ENCODE peak calls at places on chromosomes 4 and X, in six cellular contexts. One of them, this sample, is unnamed.

GRCh38 chrX:3451566-3451965 is 105.1 kb upstream of the MXRA5 start:
- DNase-seq in K562: no peak
- DNase-seq in Peyer's patch: no peak
- DNase-seq in spleen: no peak
- DNase-seq in right lobe of liver: no peak
- DNase-seq in A549: no peak
- DNase-seq in this sample: no peak

GRCh38 chr4:47075241-47075640 is 43.9 kb downstream of the GABRB1 start:
- DNase-seq in Peyer's patch: no peak
- DNase-seq in K562: no peak
- DNase-seq in spleen: no peak
- DNase-seq in A549: no peak
- DNase-seq in right lobe of liver: no peak
- DNase-seq in this sample: no peak

GRCh38 chr4:106569151-106570029 is 200.8 kb upstream of the GIMD1 start:
- DNase-seq in A549: no peak
- DNase-seq in Peyer's patch: no peak
- DNase-seq in spleen: no peak
- DNase-seq in K562: no peak
- DNase-seq in right lobe of liver: no peak
- DNase-seq in this sample: peak

GRCh38 chr4:89379541-89380035 is 72.0 kb upstream of the GPRIN3 start:
- DNase-seq in spleen: no peak
- DNase-seq in right lobe of liver: no peak
- DNase-seq in A549: no peak
- DNase-seq in K562: no peak
- DNase-seq in Peyer's patch: no peak
- DNase-seq in this sample: no peak

GRCh38 chr4:98506462-98507132 is 151.8 kb downstream of the TSPAN5 start:
- DNase-seq in K562: peak
- DNase-seq in spleen: no peak
- DNase-seq in A549: peak
- DNase-seq in Peyer's patch: no peak
- DNase-seq in right lobe of liver: no peak
- DNase-seq in this sample: peak

GRCh38 chr4:10808591-10808990 is 124.0 kb upstream of the CLNK start:
- DNase-seq in spleen: no peak
- DNase-seq in Peyer's patch: no peak
- DNase-seq in K562: no peak
- DNase-seq in right lobe of liver: no peak
- DNase-seq in A549: no peak
- DNase-seq in this sample: no peak

GRCh38 chr4:176841730-176842129 is 49.0 kb upstream of the VEGFC start:
- DNase-seq in Peyer's patch: no peak
- DNase-seq in K562: no peak
- DNase-seq in right lobe of liver: no peak
- DNase-seq in spleen: no peak
- DNase-seq in A549: no peak
- DNase-seq in this sample: no peak

GRCh38 chr4:164959896-164960295 is 17.6 kb downstream of the TRIM61 start:
- DNase-seq in spleen: no peak
- DNase-seq in A549: no peak
- DNase-seq in K562: no peak
- DNase-seq in right lobe of liver: no peak
- DNase-seq in Peyer's patch: no peak
- DNase-seq in this sample: no peak

GRCh38 chrX:114162068-114162735 is 421.7 kb upstream of the HTR2C start:
- DNase-seq in right lobe of liver: no peak
- DNase-seq in A549: no peak
- DNase-seq in spleen: no peak
- DNase-seq in K562: peak
- DNase-seq in Peyer's patch: no peak
- DNase-seq in this sample: no peak

GRCh38 chr4:113823291-113823659 is 61.7 kb upstream of the CAMK2D start:
- DNase-seq in A549: no peak
- DNase-seq in K562: no peak
- DNase-seq in Peyer's patch: no peak
- DNase-seq in spleen: no peak
- DNase-seq in right lobe of liver: no peak
- DNase-seq in this sample: no peak

GRCh38 chr4:99574530-99575314 is at the start of gene MTTP:
- DNase-seq in spleen: no peak
- DNase-seq in Peyer's patch: peak
- DNase-seq in A549: no peak
- DNase-seq in right lobe of liver: peak
- DNase-seq in K562: no peak
- DNase-seq in this sample: no peak

DNA sequence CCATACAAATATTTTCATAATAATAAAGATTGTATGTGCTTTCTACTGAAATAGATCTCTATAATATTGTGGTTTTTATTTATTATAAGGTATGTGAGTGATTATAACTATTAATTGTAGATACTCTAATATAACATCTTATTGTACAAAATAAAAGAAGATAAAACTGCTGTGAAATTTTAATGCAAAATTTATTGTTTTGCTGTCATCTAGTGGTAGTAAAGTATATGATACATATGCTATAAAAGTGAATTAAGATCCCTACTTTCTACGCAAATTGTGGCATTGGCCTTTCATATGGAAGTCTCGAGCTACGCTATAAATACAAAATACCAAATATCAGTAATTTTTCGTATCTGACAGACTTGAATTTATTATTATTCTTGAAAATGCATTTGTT is 19.3 kb downstream of the YIPF7 start:
- DNase-seq in K562: no peak
- DNase-seq in spleen: no peak
- DNase-seq in Peyer's patch: no peak
- DNase-seq in right lobe of liver: no peak
- DNase-seq in A549: no peak
- DNase-seq in this sample: no peak
- TF ChIP-seq CTCF in K562: no peak
- TF ChIP-seq CTCF in spleen: no peak
- TF ChIP-seq CTCF in Peyer's patch: no peak
- TF ChIP-seq CTCF in right lobe of liver: no peak
- TF ChIP-seq CTCF in A549: peak
- TF ChIP-seq CTCF in this sample: no peak

DNA sequence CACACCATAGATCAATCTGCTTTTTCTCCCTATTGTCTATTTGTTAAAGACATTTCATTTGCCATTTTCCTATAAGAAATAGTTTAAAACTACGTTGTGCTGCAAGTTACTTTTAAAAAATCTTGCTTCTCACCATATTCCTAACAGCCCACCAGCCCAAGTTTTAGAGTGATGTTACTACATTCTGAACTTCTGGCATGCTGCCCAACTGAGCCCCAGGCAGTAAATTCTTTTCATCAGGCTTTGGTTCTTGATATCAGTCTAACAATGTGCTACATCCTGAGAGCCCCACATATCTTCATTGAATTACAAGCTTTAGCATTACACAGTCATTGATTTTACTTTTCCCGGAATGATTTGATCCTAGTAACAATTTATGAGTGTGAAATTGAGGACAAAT is 283.8 kb upstream of the IL1RAPL1 start:
- DNase-seq in A549: no peak
- DNase-seq in Peyer's patch: no peak
- DNase-seq in right lobe of liver: no peak
- DNase-seq in K562: no peak
- DNase-seq in spleen: no peak
- DNase-seq in this sample: no peak
- TF ChIP-seq POLR2A in A549: no peak
- TF ChIP-seq POLR2A in Peyer's patch: no peak
- TF ChIP-seq POLR2A in right lobe of liver: no peak
- TF ChIP-seq POLR2A in K562: no peak
- TF ChIP-seq POLR2A in spleen: no peak
- TF ChIP-seq POLR2A in this sample: no peak

DNA sequence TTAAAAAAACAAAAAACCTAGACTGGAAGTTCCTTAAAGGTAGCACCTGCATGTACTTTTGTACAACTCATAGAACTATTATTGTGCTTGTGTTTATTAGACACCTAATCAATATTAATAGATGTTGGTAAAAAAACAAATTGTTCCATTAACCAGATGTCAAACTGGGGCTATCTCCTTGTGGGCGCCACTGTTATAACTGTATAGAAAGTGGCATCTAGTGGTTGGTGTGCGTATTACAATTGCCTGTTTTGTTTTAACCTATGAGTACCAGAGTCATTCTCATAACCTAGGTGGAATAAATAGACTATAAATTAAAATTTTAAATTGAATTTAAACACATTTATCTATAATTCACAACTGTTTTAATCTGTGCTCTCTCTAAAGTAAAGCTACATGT is 97.4 kb downstream of the COL4A5 start:
- DNase-seq in Peyer's patch: no peak
- DNase-seq in A549: peak
- DNase-seq in K562: peak
- DNase-seq in right lobe of liver: no peak
- DNase-seq in spleen: no peak
- DNase-seq in this sample: peak
- TF ChIP-seq CTCF in Peyer's patch: peak
- TF ChIP-seq CTCF in A549: peak
- TF ChIP-seq CTCF in K562: peak
- TF ChIP-seq CTCF in right lobe of liver: peak
- TF ChIP-seq CTCF in spleen: no peak
- TF ChIP-seq CTCF in this sample: no peak

DNA sequence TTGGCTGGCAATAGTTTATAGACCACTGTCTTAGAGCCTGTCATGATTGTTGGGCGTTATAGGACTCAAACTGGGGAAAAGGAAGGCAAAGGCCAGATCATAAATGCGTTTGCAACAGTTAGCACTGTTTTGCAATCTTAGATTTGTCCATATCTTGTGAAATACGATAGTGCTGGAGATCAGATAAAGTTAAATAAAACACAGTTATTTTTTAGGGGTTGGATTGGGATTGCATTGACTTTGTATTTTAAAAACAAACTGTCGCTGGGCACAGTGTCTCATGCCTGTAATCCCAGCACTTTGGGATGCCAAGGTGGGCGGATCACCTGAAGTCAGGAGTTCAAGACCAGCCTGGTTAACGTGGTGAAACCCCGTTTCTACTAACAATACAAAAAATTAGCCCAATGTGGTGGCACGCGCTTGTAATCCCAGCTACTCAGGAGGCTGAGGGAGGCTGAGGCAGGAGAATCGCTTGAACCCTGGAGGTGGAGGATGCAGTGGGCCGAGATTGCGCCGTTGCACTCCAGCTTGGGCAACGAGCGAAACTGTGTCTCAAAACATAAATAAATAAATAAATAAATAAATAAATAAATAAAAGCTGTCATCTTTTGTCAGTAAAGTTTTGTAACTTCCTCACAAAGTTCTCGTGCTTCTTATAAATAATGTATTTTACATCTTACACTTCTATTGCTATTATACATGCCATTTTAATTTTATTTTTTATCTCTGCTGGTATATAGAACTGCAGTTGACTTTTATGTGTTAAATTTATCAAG is 117.2 kb downstream of the KDM6A start:
- DNase-seq in spleen: no peak
- DNase-seq in A549: no peak
- DNase-seq in Peyer's patch: no peak
- DNase-seq in K562: no peak
- DNase-seq in right lobe of liver: peak
- DNase-seq in this sample: no peak
- TF ChIP-seq POLR2A in spleen: no peak
- TF ChIP-seq POLR2A in A549: no peak
- TF ChIP-seq POLR2A in Peyer's patch: no peak
- TF ChIP-seq POLR2A in K562: no peak
- TF ChIP-seq POLR2A in right lobe of liver: no peak
- TF ChIP-seq POLR2A in this sample: no peak